ENCODE peak calls at places on chromosomes 1 and 21, in six cellular contexts. D is heart left ventricle, M is foreskin keratinocyte, C is bronchial epithelial cell, H is cardiac muscle cell, T is sigmoid colon. B is an unnamed sample.
A peak's percentile ranks its signal among the peaks of the same experiment; 100 is the strongest.

GRCh38 chr1:116104667-116105066 is 6.5 kb upstream of the MAB21L3 start:
- DNase-seq in D (no peak), M (no peak), C (no peak), H (no peak), T (no peak), B (no peak)

GRCh38 chr1:225940385-225941151 is 452 bp downstream of the LEFTY2 start:
- DNase-seq in D (no peak), M (no peak), C (no peak), H (peak; percentile 13), T (no peak), B (no peak)

GRCh38 chr1:2823921-2824660 is 22.6 kb upstream of the TTC34 start:
- DNase-seq in D (no peak), M (no peak), C (no peak), H (no peak), T (no peak), B (no peak)

GRCh38 chr1:13664451-13664850 is 35.5 kb upstream of the PRDM2 start:
- DNase-seq in D (no peak), M (peak; percentile 97), C (peak; percentile 97), H (no peak), T (no peak), B (no peak)

GRCh38 chr1:38839363-38839762 is 20.2 kb downstream of the RRAGC start:
- DNase-seq in D (peak; percentile 73), M (no peak), C (no peak), H (no peak), T (no peak), B (no peak)

GRCh38 chr1:19645544-19646252 is 1.6 kb downstream of the NBL1 start:
- DNase-seq in D (no peak), M (no peak), C (no peak), H (no peak), T (no peak), B (no peak)

GRCh38 chr1:157025856-157026255 is 19.7 kb downstream of the ARHGEF11 start:
- DNase-seq in D (no peak), M (no peak), C (no peak), H (peak; percentile 62), T (no peak), B (no peak)

GRCh38 chr1:205227584-205228006 is at the start of gene TMCC2:
- DNase-seq in D (peak; percentile 93), M (peak; percentile 64), C (peak; percentile 58), H (peak; percentile 92), T (peak; percentile 96), B (peak; percentile 96)

GRCh38 chr1:60753508-60753907 is 328.9 kb upstream of the NFIA start:
- DNase-seq in D (no peak), M (no peak), C (no peak), H (no peak), T (no peak), B (no peak)

GRCh38 chr1:52727114-52727586 is 897 bp downstream of the ZYG11B start:
- DNase-seq in D (no peak), M (no peak), C (no peak), H (no peak), T (no peak), B (no peak)

GRCh38 chr1:10782491-10783244 is 13.8 kb downstream of the CASZ1 start:
- DNase-seq in D (no peak), M (no peak), C (no peak), H (no peak), T (no peak), B (no peak)

GRCh38 chr1:219276029-219276738 is 102.5 kb downstream of the LYPLAL1 start:
- DNase-seq in D (no peak), M (no peak), C (no peak), H (no peak), T (no peak), B (no peak)

GRCh38 chr21:31752352-31752751 is 20.4 kb upstream of the SCAF4 start:
- DNase-seq in D (no peak), M (peak; percentile 67), C (peak; percentile 91), H (no peak), T (no peak), B (no peak)

GRCh38 chr21:34499116-34499515 is 12.9 kb downstream of the KCNE1 start:
- DNase-seq in D (no peak), M (no peak), C (no peak), H (no peak), T (no peak), B (no peak)

GRCh38 chr1:47687618-47687940 is 249.7 kb downstream of the FOXD2 start:
- DNase-seq in D (no peak), M (no peak), C (no peak), H (no peak), T (peak; percentile 42), B (no peak)

GRCh38 chr21:25176637-25177412 is 430.5 kb downstream of the MRPL39 start:
- DNase-seq in D (no peak), M (no peak), C (no peak), H (no peak), T (no peak), B (no peak)

GRCh38 chr1:78329475-78329874 is 161.3 kb upstream of the PTGFR start:
- DNase-seq in D (no peak), M (peak; percentile 3), C (peak; percentile 30), H (no peak), T (no peak), B (no peak)

GRCh38 chr1:74679811-74680210 is 6.2 kb upstream of the ERICH3 start:
- DNase-seq in D (no peak), M (no peak), C (no peak), H (no peak), T (no peak), B (no peak)

GRCh38 chr21:44423312-44423821 is 31.9 kb upstream of the LRRC3 start:
- DNase-seq in D (no peak), M (no peak), C (no peak), H (no peak), T (peak; percentile 42), B (no peak)

DNA sequence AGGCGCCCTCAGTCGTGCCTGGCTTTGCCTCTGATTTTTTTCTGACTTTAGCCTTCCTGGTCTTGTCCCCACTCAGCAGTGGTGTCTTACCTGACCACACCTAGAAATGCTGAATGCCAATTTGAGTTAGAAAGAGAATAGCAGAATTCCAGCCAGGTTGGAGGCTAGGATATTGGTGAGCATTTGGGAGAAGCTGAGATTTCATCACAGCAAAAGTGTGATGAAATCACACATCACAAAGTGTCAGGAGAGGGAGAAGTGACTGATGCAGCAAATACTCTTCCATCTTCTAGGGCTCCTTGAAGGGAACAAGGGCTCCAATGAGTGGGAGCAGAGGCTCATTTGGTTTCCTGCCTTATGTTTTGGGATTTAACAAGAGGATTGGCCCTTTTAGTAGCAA is 34.3 kb downstream of the PIK3CD start:
- DNase-seq in D (no peak), M (no peak), C (peak; percentile 53), H (peak; percentile 21), T (no peak), B (no peak)
- TF ChIP-seq CTCF in D (no peak), M (no peak), C (no peak), H (no peak), T (no peak), B (no peak)

GRCh38 chr1:89276690-89277089 is 4.0 kb upstream of the GBP5 start:
- DNase-seq in D (no peak), M (no peak), C (peak; percentile 10), H (peak; percentile 23), T (no peak), B (no peak)
- TF ChIP-seq CTCF in D (no peak), M (no peak), C (peak; percentile 5), H (no peak), T (no peak), B (peak; percentile 6)

DNA sequence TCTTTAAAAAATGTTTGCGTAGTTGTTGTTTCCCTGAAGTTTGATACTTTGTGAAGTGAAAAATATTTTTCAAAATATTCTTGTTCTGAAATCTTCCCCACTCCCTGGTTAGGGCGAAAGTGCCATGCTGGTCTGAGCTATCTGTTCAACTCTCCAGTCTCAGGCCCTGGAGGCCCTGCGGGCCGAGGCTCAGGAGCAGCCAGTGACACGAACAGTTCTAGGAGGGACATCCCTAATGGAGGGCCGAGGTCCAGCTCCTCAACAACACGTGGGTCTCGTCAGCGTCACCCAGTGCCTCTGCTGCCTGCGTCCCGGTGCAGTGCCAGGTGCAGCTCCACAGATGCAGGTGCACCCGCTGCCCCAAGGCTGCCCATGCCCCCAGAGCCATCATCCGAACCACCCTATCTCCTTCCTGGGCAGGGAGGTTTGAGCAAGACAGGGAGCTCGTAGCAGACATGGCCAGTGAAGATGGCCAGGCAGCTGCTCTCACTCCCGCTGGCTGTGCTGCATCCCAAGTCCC is 69.7 kb upstream of the COL6A1 start:
- DNase-seq in D (no peak), M (no peak), C (no peak), H (no peak), T (no peak), B (no peak)
- TF ChIP-seq CTCF in D (no peak), M (no peak), C (no peak), H (no peak), T (no peak), B (no peak)

DNA sequence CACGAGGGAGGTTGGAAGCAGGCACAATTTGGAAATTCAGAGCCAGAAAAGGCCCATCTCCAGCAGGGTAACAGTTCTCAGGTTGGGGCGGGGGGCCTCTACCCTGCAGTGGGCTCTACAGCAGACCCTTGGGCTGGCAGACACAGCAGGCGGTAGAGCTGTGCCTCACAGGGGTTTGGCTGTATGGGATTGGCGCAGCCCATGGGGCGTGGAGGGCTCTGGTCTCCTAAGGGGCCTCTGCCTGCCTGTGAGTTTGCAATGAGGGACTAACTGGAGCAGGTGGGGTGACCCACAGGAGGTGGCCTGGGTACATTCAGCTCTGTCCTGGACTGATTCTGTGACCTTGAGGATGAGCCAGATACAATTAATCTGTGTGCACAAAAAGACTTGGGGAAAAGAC is 124.1 kb downstream of the CAMTA1 start:
- DNase-seq in D (no peak), M (no peak), C (no peak), H (no peak), T (no peak), B (no peak)
- TF ChIP-seq CTCF in D (no peak), M (no peak), C (no peak), H (no peak), T (no peak), B (no peak)

DNA sequence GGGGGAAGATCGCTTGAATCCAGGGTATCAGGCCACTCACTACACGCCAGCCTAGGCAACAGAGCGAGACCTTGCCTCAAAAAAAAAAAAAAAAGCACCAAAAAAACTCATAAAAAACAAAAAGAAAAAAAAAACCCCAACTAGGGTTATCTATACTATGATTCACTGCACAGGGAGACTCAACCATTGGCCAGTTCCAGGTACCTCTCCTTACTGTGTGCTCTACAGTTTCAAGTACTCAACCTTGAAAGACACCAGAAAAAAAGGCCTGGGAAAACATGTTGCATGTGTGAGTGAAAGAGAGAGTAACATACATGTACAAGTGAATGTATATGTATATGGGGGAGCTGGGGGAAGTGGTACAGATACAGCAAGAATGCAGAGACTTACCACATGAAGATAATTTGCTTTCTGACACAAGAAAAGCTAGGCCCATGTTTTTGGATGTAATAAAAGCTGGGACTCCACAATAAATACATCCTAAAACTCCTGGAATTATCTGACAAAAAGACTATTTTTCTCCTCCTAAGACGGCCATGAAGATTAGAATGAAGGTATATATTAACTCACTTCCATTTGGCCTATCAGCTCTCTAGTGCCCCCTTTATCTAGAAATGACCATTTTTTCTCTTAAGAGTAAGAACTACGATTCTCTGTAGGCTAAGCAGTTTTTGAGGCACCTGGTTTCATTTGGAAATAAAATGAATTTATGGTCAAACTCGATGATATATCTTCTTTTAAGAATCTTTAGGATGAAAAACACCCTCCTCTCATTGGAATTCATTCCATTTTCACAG is 52.2 kb downstream of the SLC27A3 start:
- DNase-seq in D (no peak), M (no peak), C (no peak), H (no peak), T (no peak), B (no peak)
- TF ChIP-seq CTCF in D (no peak), M (peak; percentile 26), C (no peak), H (no peak), T (no peak), B (peak; percentile 10)

GRCh38 chr1:26275580-26276431 is 4.1 kb upstream of the SH3BGRL3 start:
- DNase-seq in D (peak; percentile 85), M (peak; percentile 95), C (peak; percentile 97), H (peak; percentile 99), T (peak; percentile 92), B (no peak)
- TF ChIP-seq CTCF in D (peak; percentile 85), M (peak; percentile 85), C (peak; percentile 72), H (peak; percentile 81), T (peak; percentile 86), B (peak; percentile 69)